ENCODE peak calls at places on chromosome 15, in four cellular contexts. A, N, X and K are unnamed samples.

GRCh38 chr15:31615643-31616415 is 289.2 kb downstream of the KLF13 start:
- DNase-seq in X (no peak), N (no peak), A (no peak), K (no peak)

GRCh38 chr15:80619677-80620076 is 75.4 kb upstream of the ABHD17C start:
- DNase-seq in N (no peak), A (peak), X (peak), K (no peak)

GRCh38 chr15:60835974-60836373 is 357.0 kb upstream of the ICE2 start:
- DNase-seq in N (no peak), A (peak), X (no peak), K (no peak)

GRCh38 chr15:92869977-92870644 is 30.0 kb upstream of the CHD2 start:
- DNase-seq in N (no peak), A (peak), X (no peak), K (no peak)

GRCh38 chr15:22948056-22948455 is 32.1 kb downstream of the CYFIP1 start:
- DNase-seq in X (no peak), A (no peak), N (no peak), K (no peak)

GRCh38 chr15:101349497-101349951 is 54.5 kb upstream of the SNRPA1 start:
- DNase-seq in X (no peak), A (no peak), N (no peak), K (no peak)

GRCh38 chr15:80645494-80646065 is 49.5 kb upstream of the ABHD17C start:
- DNase-seq in A (peak), N (no peak), X (no peak), K (no peak)

GRCh38 chr15:77370580-77370979 is 49.3 kb downstream of the PEAK1 start:
- DNase-seq in A (peak), X (no peak), N (no peak), K (no peak)

GRCh38 chr15:33027636-33028035 is 166.9 kb downstream of the FMN1 start:
- DNase-seq in N (no peak), A (no peak), X (no peak), K (no peak)

GRCh38 chr15:44188810-44189209 is 6.3 kb downstream of the FRMD5 start:
- DNase-seq in N (no peak), X (no peak), A (no peak), K (no peak)

GRCh38 chr15:48358229-48358641 is 27.0 kb downstream of the DUT start:
- DNase-seq in X (peak), N (no peak), A (peak), K (no peak)

GRCh38 chr15:74396146-74396438 is 28.6 kb upstream of the CYP11A1 start:
- DNase-seq in N (no peak), X (no peak), A (no peak), K (no peak)

GRCh38 chr15:40295870-40296560 is 11.7 kb downstream of the PLCB2 start:
- DNase-seq in X (no peak), N (no peak), A (no peak), K (no peak)

GRCh38 chr15:45795487-45796069 is 160.7 kb downstream of the SQOR start:
- DNase-seq in X (peak), N (no peak), A (peak), K (no peak)

GRCh38 chr15:74340139-74340538 is 27.3 kb downstream of the CYP11A1 start:
- DNase-seq in N (peak), A (no peak), X (no peak), K (no peak)

GRCh38 chr15:58346361-58346760 is 85.4 kb upstream of the LIPC start:
- DNase-seq in X (no peak), N (no peak), A (no peak), K (no peak)

GRCh38 chr15:71426792-71427191 is 311.5 kb downstream of the THSD4 start:
- DNase-seq in N (no peak), A (no peak), X (no peak), K (no peak)

GRCh38 chr15:49606594-49606993 is 14.0 kb downstream of the FAM227B start:
- DNase-seq in N (no peak), A (peak), X (no peak), K (no peak)

GRCh38 chr15:26503998-26504397 is 268.9 kb downstream of the GABRB3 start:
- DNase-seq in N (no peak), X (no peak), A (no peak), K (no peak)

GRCh38 chr15:94412979-94413741 is 181.8 kb downstream of the MCTP2 start:
- DNase-seq in X (no peak), A (peak), N (no peak), K (no peak)

GRCh38 chr15:77818484-77819270 is 186.0 kb upstream of the LINGO1 start:
- DNase-seq in A (no peak), N (no peak), X (no peak), K (no peak)

GRCh38 chr15:51274956-51275355 is 63.4 kb downstream of the CYP19A1 start:
- DNase-seq in A (no peak), N (no peak), X (no peak), K (no peak)

GRCh38 chr15:75786564-75786925 is 56.7 kb upstream of the UBE2Q2 start:
- DNase-seq in X (no peak), N (no peak), A (no peak), K (no peak)

GRCh38 chr15:85582719-85583089 is 202.3 kb downstream of the AKAP13 start:
- DNase-seq in N (peak), X (peak), A (peak), K (peak)

GRCh38 chr15:52557242-52557641 is 11.6 kb downstream of the ARPP19 start:
- DNase-seq in A (peak), X (no peak), N (no peak), K (no peak)

GRCh38 chr15:39079296-39079834 is 501.5 kb upstream of the THBS1 start:
- DNase-seq in X (peak), A (peak), N (no peak), K (no peak)